ENCODE peak calls at places on chromosomes 7 and 10, in six cellular contexts. I is substantia nigra, B is psoas muscle, D is left ventricle myocardium inferior, Q is MM.1S, S is neuronal stem cell. Y is an unnamed sample.

GRCh38 chr7:142319970-142320369 is 62.1 kb upstream of the PRSS58 start:
- DNase-seq in I (no peak), B (no peak), D (no peak), Q (peak; percentile 31), S (no peak), Y (peak; percentile 51)

GRCh38 chr7:40199076-40199802 is 64.4 kb downstream of the SUGCT start:
- DNase-seq in I (no peak), B (no peak), D (no peak), Q (peak; percentile 14), S (no peak), Y (no peak)

GRCh38 chr10:114379631-114380041 is 24.7 kb downstream of the AFAP1L2 start:
- DNase-seq in I (no peak), B (no peak), D (no peak), Q (no peak), S (no peak), Y (no peak)

GRCh38 chr10:49115015-49115795 is at the start of gene VSTM4:
- DNase-seq in I (peak; percentile 25), B (peak; percentile 67), D (peak; percentile 61), Q (no peak), S (peak; percentile 40), Y (no peak)

GRCh38 chr7:13800694-13801448 is 188.6 kb downstream of the ETV1 start:
- DNase-seq in I (no peak), B (no peak), D (no peak), Q (no peak), S (no peak), Y (no peak)

GRCh38 chr7:29611941-29612527 is 48.4 kb downstream of the PRR15 start:
- DNase-seq in I (no peak), B (no peak), D (no peak), Q (no peak), S (no peak), Y (no peak)

GRCh38 chr10:71831646-71832552 is 19.2 kb downstream of the PSAP start:
- DNase-seq in I (no peak), B (no peak), D (no peak), Q (no peak), S (no peak), Y (no peak)

GRCh38 chr10:3107426-3107961 is 40.1 kb downstream of the PFKP start:
- DNase-seq in I (peak; percentile 90), B (peak; percentile 95), D (peak; percentile 81), Q (no peak), S (no peak), Y (no peak)

GRCh38 chr10:77274046-77274795 is 363.4 kb downstream of the KCNMA1 start:
- DNase-seq in I (no peak), B (no peak), D (no peak), Q (no peak), S (no peak), Y (no peak)

GRCh38 chr7:148726385-148726784 is 27.7 kb downstream of the CUL1 start:
- DNase-seq in I (no peak), B (no peak), D (no peak), Q (no peak), S (no peak), Y (no peak)

GRCh38 chr7:18866359-18867036 is 250.9 kb downstream of the TWIST1 start:
- DNase-seq in I (no peak), B (peak; percentile 66), D (peak; percentile 57), Q (no peak), S (no peak), Y (no peak)

GRCh38 chr7:91949221-91950009 is 8.8 kb downstream of the AKAP9 start:
- DNase-seq in I (no peak), B (no peak), D (no peak), Q (no peak), S (no peak), Y (no peak)

GRCh38 chr7:149884016-149884415 is 10.2 kb downstream of the ATP6V0E2 start:
- DNase-seq in I (no peak), B (no peak), D (no peak), Q (no peak), S (no peak), Y (no peak)

GRCh38 chr10:58373446-58373834 is 11.8 kb upstream of the TFAM start:
- DNase-seq in I (no peak), B (no peak), D (no peak), Q (no peak), S (no peak), Y (no peak)

DNA sequence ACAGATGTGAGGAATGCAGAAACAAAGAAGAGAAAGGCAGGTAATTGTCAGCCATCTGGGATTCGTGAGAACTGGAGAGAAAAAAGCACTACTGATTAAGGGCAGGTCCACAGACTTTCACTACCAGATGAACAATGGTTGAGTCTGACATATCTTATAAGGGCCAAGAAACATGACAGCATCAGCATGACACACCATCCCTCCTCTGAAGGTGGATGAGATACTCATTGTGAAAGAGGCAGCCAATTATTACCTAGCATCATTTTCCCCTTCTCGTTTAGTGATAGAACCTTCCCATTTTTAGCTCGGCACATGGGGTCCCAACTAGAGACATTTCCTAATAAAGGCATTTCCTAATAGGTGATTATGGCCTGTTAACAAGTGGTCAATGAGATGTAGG is 19.2 kb upstream of the MET start:
- DNase-seq in I (no peak), B (no peak), D (no peak), Q (no peak), S (no peak), Y (no peak)
- H3K27ac ChIP-seq in I (no peak overlapping the region), B (peak overlapping the region; percentile 75), D (peak overlapping the region; percentile 8), Q (no peak overlapping the region), S (no peak overlapping the region), Y (no peak overlapping the region)

DNA sequence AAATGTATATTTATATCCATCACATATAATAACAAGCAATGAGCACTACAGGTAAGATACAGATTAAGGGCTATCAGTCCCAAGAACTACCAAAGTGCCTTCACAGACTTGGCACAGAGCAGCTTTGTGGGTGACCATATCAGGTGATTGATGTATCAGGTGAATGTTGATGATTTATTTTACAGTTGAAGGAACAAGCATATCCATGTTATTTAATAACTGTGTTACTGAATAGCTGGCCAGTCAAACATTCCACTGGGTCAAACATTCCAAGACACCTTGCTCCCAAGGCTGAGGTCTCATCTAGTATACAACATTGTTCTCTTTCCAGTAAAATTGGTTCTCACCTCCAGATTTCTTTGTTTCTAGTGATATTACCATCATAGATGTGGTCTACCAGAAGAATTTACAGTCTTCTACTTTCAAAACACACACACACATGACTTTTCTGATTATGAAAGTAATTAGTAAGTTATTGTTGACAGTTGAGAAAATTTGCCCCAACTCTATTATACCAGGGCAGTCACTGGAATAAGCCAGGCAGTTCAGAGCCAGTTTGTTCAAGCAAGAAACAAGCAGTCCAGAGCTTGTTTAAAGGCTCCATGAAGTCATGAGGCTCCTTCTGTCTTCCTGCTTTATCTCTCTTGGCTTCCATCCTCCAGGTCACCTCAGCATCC is 68.2 kb downstream of the ELAPOR2 start:
- DNase-seq in I (no peak), B (no peak), D (no peak), Q (no peak), S (no peak), Y (no peak)
- H3K27ac ChIP-seq in I (no peak overlapping the region), B (no peak overlapping the region), D (no peak overlapping the region), Q (no peak overlapping the region), S (no peak overlapping the region), Y (no peak overlapping the region)

DNA sequence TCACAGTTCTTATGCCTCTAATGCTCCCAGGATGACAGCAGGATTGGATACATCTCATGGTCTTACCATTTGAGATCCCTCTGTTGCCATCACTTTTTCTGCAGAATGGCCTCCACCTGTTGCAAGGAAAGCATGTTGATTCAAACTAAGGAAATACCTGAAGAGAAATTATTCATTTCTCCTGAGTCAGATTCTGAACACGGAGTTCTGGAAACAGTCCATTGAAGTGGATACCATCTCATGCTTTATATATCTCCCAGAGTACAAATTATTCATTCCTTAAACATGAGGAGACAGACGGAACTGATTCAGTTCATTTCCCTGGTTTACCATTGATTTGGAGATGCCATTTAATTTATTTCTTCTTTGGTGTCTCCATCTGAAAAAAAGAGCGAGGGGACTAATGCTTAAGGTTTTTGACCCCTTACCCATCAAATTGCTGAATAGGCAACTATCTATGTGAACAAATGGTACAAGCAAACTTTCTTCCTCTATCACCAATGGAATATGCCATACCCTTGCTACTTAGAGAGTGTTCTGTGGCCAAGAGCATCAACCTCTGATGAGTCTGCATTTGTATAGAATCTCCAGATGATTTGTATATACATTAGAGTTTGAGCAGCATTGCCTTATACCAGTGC is 305.0 kb upstream of the LRGUK start:
- DNase-seq in I (no peak), B (no peak), D (no peak), Q (no peak), S (no peak), Y (no peak)
- H3K27ac ChIP-seq in I (no peak overlapping the region), B (no peak overlapping the region), D (no peak overlapping the region), Q (no peak overlapping the region), S (no peak overlapping the region), Y (no peak overlapping the region)

DNA sequence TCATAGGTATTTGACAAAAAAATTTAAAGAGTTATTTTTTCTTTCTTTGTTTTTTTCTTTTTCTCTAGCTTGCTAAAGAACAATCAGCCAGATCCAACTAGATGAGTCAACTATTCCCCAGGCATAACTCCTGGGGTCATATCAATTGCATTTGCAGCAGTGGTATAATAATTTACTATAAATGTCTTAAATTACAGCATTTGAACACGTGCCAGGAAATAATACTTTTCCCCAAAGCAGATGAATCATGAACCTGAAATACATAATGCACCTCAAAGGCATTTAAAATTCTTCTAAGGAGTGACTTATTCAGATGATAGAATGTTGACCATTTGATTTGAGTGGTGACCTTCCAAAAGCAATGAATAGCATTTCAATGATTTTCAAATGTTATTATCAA is 190.1 kb downstream of the LRRTM3 start:
- DNase-seq in I (no peak), B (no peak), D (no peak), Q (no peak), S (no peak), Y (no peak)
- H3K27ac ChIP-seq in I (no peak overlapping the region), B (no peak overlapping the region), D (no peak overlapping the region), Q (no peak overlapping the region), S (no peak overlapping the region), Y (no peak overlapping the region)

Y was measured in naive thymus-derived CD4-positive, alpha-beta T cell.